ENCODE peak calls at places on chromosomes 5 and 9, in four cellular contexts. T is PC-9, H is mesendoderm, N is sigmoid colon. G is an unnamed sample.

GRCh38 chr5:130550553-130550940 is 614.5 kb downstream of the HINT1 start:
- DNase-seq in T (no peak), H (no peak), N (no peak), G (no peak)

GRCh38 chr5:124301850-124302249 is 444.6 kb downstream of the ZNF608 start:
- DNase-seq in T (no peak), H (peak; percentile 85), N (no peak), G (no peak)

GRCh38 chr9:18543406-18543965 is 69.5 kb downstream of the ADAMTSL1 start:
- DNase-seq in T (no peak), H (no peak), N (no peak), G (no peak)

GRCh38 chr5:138438724-138439536 is at the start of gene REEP2:
- DNase-seq in T (no peak), H (peak; percentile 79), N (no peak), G (no peak)

GRCh38 chr5:120463026-120463770 is 902 bp upstream of the PRR16 start:
- DNase-seq in T (no peak), H (no peak), N (no peak), G (no peak)

GRCh38 chr9:87382902-87383301 is 114.8 kb upstream of the DAPK1 start:
- DNase-seq in T (no peak), H (no peak), N (no peak), G (no peak)

GRCh38 chr9:136516191-136516654 is 29.6 kb downstream of the NOTCH1 start:
- DNase-seq in T (no peak), H (no peak), N (no peak), G (no peak)

GRCh38 chr9:95102572-95102971 is 214.9 kb downstream of the FANCC start:
- DNase-seq in T (no peak), H (no peak), N (no peak), G (no peak)

GRCh38 chr5:171521219-171521633 is 101.8 kb downstream of the FGF18 start:
- DNase-seq in T (peak; percentile 96), H (peak; percentile 88), N (no peak), G (no peak)

GRCh38 chr9:16348531-16348930 is 521.9 kb downstream of the BNC2 start:
- DNase-seq in T (no peak), H (peak; percentile 36), N (no peak), G (no peak)

GRCh38 chr5:91125916-91126315 is 257.2 kb downstream of the ARRDC3 start:
- DNase-seq in T (peak; percentile 55), H (no peak), N (no peak), G (no peak)

GRCh38 chr9:35649431-35650340 is 1.0 kb downstream of the SIT1 start:
- DNase-seq in T (no peak), H (no peak), N (no peak), G (peak; percentile 70)

GRCh38 chr5:143217065-143217803 is 186.3 kb downstream of the NR3C1 start:
- DNase-seq in T (no peak), H (peak; percentile 23), N (no peak), G (no peak)

GRCh38 chr5:31445041-31445600 is 86.8 kb downstream of the DROSHA start:
- DNase-seq in T (no peak), H (no peak), N (no peak), G (no peak)

GRCh38 chr9:108756746-108757490 is 98.9 kb downstream of the ACTL7B start:
- DNase-seq in T (no peak), H (peak; percentile 85), N (no peak), G (no peak)

GRCh38 chr5:103474671-103475070 is 87.9 kb downstream of the NUDT12 start:
- DNase-seq in T (no peak), H (no peak), N (no peak), G (no peak)

GRCh38 chr5:123035320-123035949 is 1.1 kb downstream of the PPIC start:
- DNase-seq in T (peak; percentile 71), H (peak; percentile 83), N (peak; percentile 75), G (no peak)

GRCh38 chr9:38008168-38009034 is 60.6 kb downstream of the SHB start:
- DNase-seq in T (peak; percentile 96), H (peak; percentile 71), N (no peak), G (no peak)

GRCh38 chr9:37511006-37511714 is 25.4 kb downstream of the POLR1E start:
- DNase-seq in T (no peak), H (peak; percentile 78), N (no peak), G (no peak)

GRCh38 chr9:88420227-88420626 is 32.0 kb downstream of the SPIN1 start:
- DNase-seq in T (no peak), H (no peak), N (no peak), G (no peak)

GRCh38 chr5:54764691-54765090 is 220.7 kb downstream of the ESM1 start:
- DNase-seq in T (no peak), H (no peak), N (no peak), G (no peak)

GRCh38 chr9:109912726-109913460 is 132.9 kb downstream of the PALM2AKAP2 start:
- DNase-seq in T (no peak), H (no peak), N (no peak), G (no peak)

GRCh38 chr5:98050583-98050982 is 722.9 kb upstream of the RGMB start:
- DNase-seq in T (no peak), H (peak; percentile 44), N (no peak), G (no peak)

GRCh38 chr5:172932313-172933017 is 26.8 kb upstream of the RPL26L1 start:
- DNase-seq in T (no peak), H (peak; percentile 57), N (peak; percentile 91), G (peak; percentile 90)

GRCh38 chr9:20636883-20637440 is 14.7 kb upstream of the MLLT3 start:
- DNase-seq in T (no peak), H (peak; percentile 85), N (no peak), G (no peak)

GRCh38 chr5:177371120-177371537 is 13.1 kb upstream of the SLC34A1 start:
- DNase-seq in T (no peak), H (no peak), N (no peak), G (no peak)

GRCh38 chr9:2261421-2262103 is 246.4 kb downstream of the SMARCA2 start:
- DNase-seq in T (no peak), H (no peak), N (no peak), G (no peak)

GRCh38 chr5:175753536-175753890 is 95.6 kb downstream of the HRH2 start:
- DNase-seq in T (no peak), H (no peak), N (no peak), G (no peak)

GRCh38 chr5:147310059-147310704 is 75.4 kb downstream of the STK32A start:
- DNase-seq in T (peak; percentile 77), H (peak; percentile 33), N (peak; percentile 70), G (no peak)

GRCh38 chr5:86979801-86980510 is 287.7 kb upstream of the RASA1 start:
- DNase-seq in T (peak; percentile 39), H (peak; percentile 69), N (no peak), G (no peak)

GRCh38 chr9:14215614-14216013 is 98.3 kb downstream of the NFIB start:
- DNase-seq in T (peak; percentile 69), H (no peak), N (no peak), G (no peak)

GRCh38 chr9:98520221-98520920 is 188.4 kb downstream of the GABBR2 start:
- DNase-seq in T (no peak), H (no peak), N (no peak), G (no peak)

GRCh38 chr9:98521141-98521540 is 187.6 kb downstream of the GABBR2 start:
- DNase-seq in T (no peak), H (no peak), N (no peak), G (no peak)

GRCh38 chr9:98522487-98522886 is 186.2 kb downstream of the GABBR2 start:
- DNase-seq in T (no peak), H (no peak), N (no peak), G (no peak)

GRCh38 chr9:98519641-98520040 is 189.1 kb downstream of the GABBR2 start:
- DNase-seq in T (no peak), H (no peak), N (no peak), G (no peak)

GRCh38 chr9:98523231-98523901 is 185.4 kb downstream of the GABBR2 start:
- DNase-seq in T (no peak), H (peak; percentile 82), N (no peak), G (no peak)
- H3K27ac ChIP-seq in T (no peak overlapping the region), H (no peak overlapping the region), N (no peak overlapping the region), G (no peak overlapping the region)

DNA sequence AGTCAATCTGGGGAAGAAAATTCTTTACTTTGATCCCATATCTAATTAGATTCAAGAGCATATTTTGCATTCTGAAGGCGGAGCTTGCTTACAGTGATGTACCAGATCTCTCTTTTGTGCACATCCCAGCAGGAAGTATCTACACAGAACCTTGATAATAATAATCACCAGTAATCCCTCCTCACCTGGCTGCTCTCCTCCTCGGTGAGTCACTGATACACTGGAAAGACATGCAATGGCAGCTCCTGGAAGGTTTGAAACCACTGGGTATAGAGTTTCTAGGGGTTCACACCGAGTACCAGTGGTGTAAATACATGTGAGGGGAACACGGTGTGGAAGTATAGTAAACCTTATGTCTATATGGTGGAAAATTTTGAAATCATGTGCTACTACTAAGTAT is 205.5 kb upstream of the TARS1 start:
- DNase-seq in T (no peak), H (no peak), N (no peak), G (no peak)
- H3K4me1 ChIP-seq in T (no peaks in the 10 kb centered on the region), H (peaks cover 2% of the 10 kb centered on the region), N (no peaks in the 10 kb centered on the region), G (no peaks in the 10 kb centered on the region)

GRCh38 chr9:127963359-127964064 is 17.3 kb downstream of the EEIG1 start:
- DNase-seq in T (no peak), H (no peak), N (peak; percentile 91), G (peak; percentile 72)

GRCh38 chr9:127968046-127968445 is 12.7 kb downstream of the EEIG1 start:
- DNase-seq in T (peak; percentile 90), H (peak; percentile 39), N (peak; percentile 70), G (no peak)

GRCh38 chr9:127966416-127967150 is 14.2 kb downstream of the EEIG1 start:
- DNase-seq in T (no peak), H (no peak), N (peak; percentile 74), G (no peak)

GRCh38 chr9:127967151-127967809 is 13.5 kb downstream of the EEIG1 start:
- DNase-seq in T (no peak), H (no peak), N (peak; percentile 73), G (no peak)

DNA sequence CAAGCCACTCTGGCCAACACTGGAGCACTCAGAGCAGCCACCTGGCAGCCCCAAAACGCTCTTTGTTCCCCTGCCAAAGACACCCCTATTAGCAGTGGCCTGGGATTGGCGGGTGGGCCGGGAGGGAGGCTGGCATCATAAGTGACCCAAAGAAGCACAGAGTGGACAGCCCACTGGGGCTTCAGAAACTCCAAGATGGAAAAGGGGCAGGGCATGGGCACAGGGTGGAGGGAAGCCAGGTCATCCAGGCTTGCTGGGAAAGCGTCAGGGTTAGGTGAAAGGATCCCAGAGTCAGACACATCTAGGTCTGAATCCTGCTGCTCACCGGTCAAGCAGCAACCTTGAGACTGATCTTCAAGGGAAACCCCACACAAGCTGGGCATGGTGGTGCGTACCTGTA is 14.8 kb downstream of the EEIG1 start:
- DNase-seq in T (no peak), H (no peak), N (no peak), G (no peak)
- H3K4me3 ChIP-seq in T (peak overlapping the region; percentile 21), H (no peak overlapping the region), N (no peak overlapping the region), G (peak overlapping the region; percentile 20)

GRCh38 chr9:120481842-120482241 is 98.1 kb downstream of the CDK5RAP2 start:
- DNase-seq in T (no peak), H (no peak), N (no peak), G (no peak)

GRCh38 chr9:120482424-120483186 is 97.4 kb downstream of the CDK5RAP2 start:
- DNase-seq in T (no peak), H (no peak), N (no peak), G (no peak)

GRCh38 chr9:120481248-120481647 is 98.7 kb downstream of the CDK5RAP2 start:
- DNase-seq in T (no peak), H (no peak), N (no peak), G (no peak)

GRCh38 chr9:120478208-120478607 is 101.8 kb downstream of the CDK5RAP2 start:
- DNase-seq in T (peak; percentile 43), H (no peak), N (no peak), G (no peak)

GRCh38 chr9:120480707-120481106 is 99.3 kb downstream of the CDK5RAP2 start:
- DNase-seq in T (no peak), H (no peak), N (no peak), G (no peak)
- H3K27ac ChIP-seq in T (no peak overlapping the region), H (no peak overlapping the region), N (no peak overlapping the region), G (peak overlapping the region; percentile 21)